ENCODE peak calls at places on chromosomes 12 and 14, in nine cellular contexts. One of them, this sample, is unnamed.

GRCh38 chr14:105600939-105601359 is 74.6 kb downstream of the TMEM121 start:
- DNase-seq in LHCN-M2: no peak
- DNase-seq in posterior cingulate gyrus: no peak
- DNase-seq in cardiac septum: no peak
- DNase-seq in 8988T: no peak
- DNase-seq in GM12865: no peak
- DNase-seq in naive thymus-derived CD4-positive, alpha-beta T cell: no peak
- DNase-seq in esophagus muscularis mucosa: no peak
- DNase-seq in esophagus squamous epithelium: no peak
- DNase-seq in this sample: no peak

GRCh38 chr14:102046337-102047278 is 40.2 kb downstream of the HSP90AA1 start:
- DNase-seq in LHCN-M2: peak; percentile 46
- DNase-seq in posterior cingulate gyrus: peak; percentile 69
- DNase-seq in cardiac septum: peak; percentile 88
- DNase-seq in 8988T: peak; percentile 83
- DNase-seq in GM12865: peak; percentile 44
- DNase-seq in naive thymus-derived CD4-positive, alpha-beta T cell: no peak
- DNase-seq in esophagus muscularis mucosa: peak; percentile 94
- DNase-seq in esophagus squamous epithelium: no peak
- DNase-seq in this sample: peak; percentile 72

GRCh38 chr14:24215495-24216344 is at the start of gene MDP1:
- DNase-seq in LHCN-M2: peak; percentile 86
- DNase-seq in posterior cingulate gyrus: peak; percentile 75
- DNase-seq in cardiac septum: peak; percentile 93
- DNase-seq in 8988T: peak; percentile 55
- DNase-seq in GM12865: peak; percentile 94
- DNase-seq in naive thymus-derived CD4-positive, alpha-beta T cell: peak; percentile 82
- DNase-seq in esophagus muscularis mucosa: peak; percentile 96
- DNase-seq in esophagus squamous epithelium: peak; percentile 57
- DNase-seq in this sample: peak; percentile 90

GRCh38 chr12:92648242-92649031 is 54.4 kb upstream of the PLEKHG7 start:
- DNase-seq in LHCN-M2: peak; percentile 44
- DNase-seq in posterior cingulate gyrus: no peak
- DNase-seq in cardiac septum: no peak
- DNase-seq in 8988T: no peak
- DNase-seq in GM12865: no peak
- DNase-seq in naive thymus-derived CD4-positive, alpha-beta T cell: no peak
- DNase-seq in esophagus muscularis mucosa: no peak
- DNase-seq in esophagus squamous epithelium: no peak
- DNase-seq in this sample: no peak

GRCh38 chr12:55931317-55931779 is 386 bp downstream of the DGKA start:
- DNase-seq in LHCN-M2: peak; percentile 8
- DNase-seq in posterior cingulate gyrus: no peak
- DNase-seq in cardiac septum: no peak
- DNase-seq in 8988T: no peak
- DNase-seq in GM12865: no peak
- DNase-seq in naive thymus-derived CD4-positive, alpha-beta T cell: no peak
- DNase-seq in esophagus muscularis mucosa: no peak
- DNase-seq in esophagus squamous epithelium: no peak
- DNase-seq in this sample: no peak

GRCh38 chr12:75661927-75662326 is 150.5 kb upstream of the KRR1 start:
- DNase-seq in LHCN-M2: peak; percentile 67
- DNase-seq in posterior cingulate gyrus: no peak
- DNase-seq in cardiac septum: no peak
- DNase-seq in 8988T: no peak
- DNase-seq in GM12865: no peak
- DNase-seq in naive thymus-derived CD4-positive, alpha-beta T cell: no peak
- DNase-seq in esophagus muscularis mucosa: no peak
- DNase-seq in esophagus squamous epithelium: no peak
- DNase-seq in this sample: no peak

GRCh38 chr12:27970391-27970980 is 2.0 kb downstream of the PTHLH start:
- DNase-seq in LHCN-M2: no peak
- DNase-seq in posterior cingulate gyrus: no peak
- DNase-seq in cardiac septum: no peak
- DNase-seq in 8988T: peak; percentile 40
- DNase-seq in GM12865: no peak
- DNase-seq in naive thymus-derived CD4-positive, alpha-beta T cell: no peak
- DNase-seq in esophagus muscularis mucosa: no peak
- DNase-seq in esophagus squamous epithelium: no peak
- DNase-seq in this sample: peak; percentile 10

GRCh38 chr12:55681142-55682077 is 26.3 kb downstream of the ITGA7 start:
- DNase-seq in LHCN-M2: peak; percentile 97
- DNase-seq in posterior cingulate gyrus: no peak
- DNase-seq in cardiac septum: peak; percentile 82
- DNase-seq in 8988T: peak; percentile 52
- DNase-seq in GM12865: no peak
- DNase-seq in naive thymus-derived CD4-positive, alpha-beta T cell: no peak
- DNase-seq in esophagus muscularis mucosa: no peak
- DNase-seq in esophagus squamous epithelium: no peak
- DNase-seq in this sample: no peak

GRCh38 chr12:109939504-109939903 is 39.4 kb downstream of the TCHP start:
- DNase-seq in LHCN-M2: no peak
- DNase-seq in posterior cingulate gyrus: no peak
- DNase-seq in cardiac septum: no peak
- DNase-seq in 8988T: no peak
- DNase-seq in GM12865: no peak
- DNase-seq in naive thymus-derived CD4-positive, alpha-beta T cell: no peak
- DNase-seq in esophagus muscularis mucosa: no peak
- DNase-seq in esophagus squamous epithelium: no peak
- DNase-seq in this sample: no peak

GRCh38 chr12:70692681-70693288 is 55.6 kb upstream of the PTPRB start:
- DNase-seq in LHCN-M2: peak; percentile 61
- DNase-seq in posterior cingulate gyrus: no peak
- DNase-seq in cardiac septum: no peak
- DNase-seq in 8988T: no peak
- DNase-seq in GM12865: no peak
- DNase-seq in naive thymus-derived CD4-positive, alpha-beta T cell: no peak
- DNase-seq in esophagus muscularis mucosa: no peak
- DNase-seq in esophagus squamous epithelium: no peak
- DNase-seq in this sample: no peak

GRCh38 chr12:34598352-34598827 is 576.1 kb downstream of the ALG10 start:
- DNase-seq in LHCN-M2: no peak
- DNase-seq in posterior cingulate gyrus: no peak
- DNase-seq in cardiac septum: no peak
- DNase-seq in 8988T: no peak
- DNase-seq in GM12865: no peak
- DNase-seq in naive thymus-derived CD4-positive, alpha-beta T cell: no peak
- DNase-seq in esophagus muscularis mucosa: peak; percentile 62
- DNase-seq in esophagus squamous epithelium: no peak
- DNase-seq in this sample: no peak

This sample was measured in head of caudate nucleus.